ENCODE peak calls at places on chromosomes 4 and X, in seven cellular contexts. J is PC-3, I is cardiac muscle cell, A is endothelial cell of umbilical vein, N is sigmoid colon, U is endodermal cell, E is left ventricle myocardium inferior. D is an unnamed sample. For H3K4me1, the result is how much of the 10 kb centered on the place peaks cover.

GRCh38 chr4:24675723-24676122 is 91.4 kb upstream of the DHX15 start:
- DNase-seq in E (no peak), A (no peak), U (no peak), J (no peak), I (no peak), N (no peak), D (no peak)

GRCh38 chrX:66162331-66162822 is 1.7 kb upstream of the HEPH start:
- DNase-seq in U (no peak), J (no peak), E (no peak), I (no peak), A (no peak), N (no peak), D (no peak)

GRCh38 chr4:139622856-139623255 is 42.8 kb upstream of the MGST2 start:
- DNase-seq in A (no peak), U (no peak), J (no peak), E (no peak), N (no peak), I (no peak), D (peak)

GRCh38 chrX:70970482-70970999 is 39.6 kb upstream of the SLC7A3 start:
- DNase-seq in J (peak), I (peak), A (peak), E (no peak), N (no peak), U (no peak), D (no peak)

GRCh38 chr4:1154523-1155182 is 17.7 kb downstream of the SPON2 start:
- DNase-seq in A (no peak), U (no peak), N (peak), I (no peak), J (no peak), E (no peak), D (no peak)

GRCh38 chr4:83490876-83491450 is 6.1 kb upstream of the ABRAXAS1 start:
- DNase-seq in U (no peak), A (peak), I (peak), N (no peak), E (no peak), J (peak), D (peak)

GRCh38 chrX:82585868-82586267 is 922.2 kb upstream of the POU3F4 start:
- DNase-seq in N (no peak), I (no peak), J (no peak), A (no peak), E (no peak), U (no peak), D (no peak)

GRCh38 chr4:132227349-132228165 is 921.5 kb upstream of the PCDH10 start:
- DNase-seq in J (peak), N (no peak), A (peak), I (peak), U (peak), E (no peak), D (peak)

GRCh38 chr4:84673475-84674230 is 90.7 kb downstream of the CDS1 start:
- DNase-seq in U (no peak), J (peak), I (no peak), E (no peak), A (peak), N (no peak), D (no peak)

GRCh38 chr4:30836231-30836630 is 116.1 kb downstream of the PCDH7 start:
- DNase-seq in N (no peak), E (no peak), U (no peak), A (peak), J (no peak), I (no peak), D (no peak)

GRCh38 chr4:26185436-26185835 is 135.4 kb upstream of the RBPJ start:
- DNase-seq in N (no peak), E (no peak), I (no peak), U (no peak), J (peak), A (no peak), D (no peak)

GRCh38 chr4:101954351-101954750 is 163.8 kb downstream of the BANK1 start:
- DNase-seq in I (no peak), A (peak), N (no peak), U (no peak), J (no peak), E (no peak), D (no peak)

GRCh38 chr4:1045595-1046201 is 34.3 kb downstream of the FGFRL1 start:
- DNase-seq in U (peak), J (no peak), E (no peak), I (no peak), A (no peak), N (peak), D (no peak)

GRCh38 chr4:87132035-87132434 is 88.4 kb downstream of the KLHL8 start:
- DNase-seq in I (no peak), N (no peak), J (no peak), U (no peak), E (no peak), A (no peak), D (no peak)

GRCh38 chr4:42080284-42080683 is 72.2 kb downstream of the BEND4 start:
- DNase-seq in E (no peak), I (no peak), A (no peak), U (no peak), J (no peak), N (no peak), D (no peak)

GRCh38 chr4:14583331-14583730 is 418.9 kb upstream of the CPEB2 start:
- DNase-seq in N (no peak), J (peak), U (no peak), A (no peak), E (no peak), I (no peak), D (no peak)

GRCh38 chrX:104566921-104567501 is 1.0 kb downstream of the IL1RAPL2 start:
- DNase-seq in A (no peak), J (peak), N (no peak), U (peak), I (peak), E (no peak), D (no peak)

GRCh38 chr4:55326629-55327028 is 19.4 kb upstream of the SRD5A3 start:
- DNase-seq in I (no peak), A (no peak), E (no peak), U (no peak), N (no peak), J (peak), D (no peak)

GRCh38 chr4:150070464-150071170 is 7.6 kb upstream of the DCLK2 start:
- DNase-seq in U (no peak), J (no peak), E (no peak), N (no peak), A (no peak), I (no peak), D (no peak)

GRCh38 chrX:19814778-19815177 is 72.6 kb downstream of the SH3KBP1 start:
- DNase-seq in N (no peak), J (no peak), U (no peak), A (no peak), E (no peak), I (no peak), D (no peak)

GRCh38 chr4:124722069-124722468 is 9.5 kb upstream of the ANKRD50 start:
- DNase-seq in J (no peak), N (no peak), E (no peak), A (no peak), U (no peak), I (no peak), D (no peak)

GRCh38 chrX:40090050-40090804 is 7.5 kb downstream of the BCOR start:
- DNase-seq in E (peak), N (no peak), I (no peak), U (peak), J (no peak), A (peak), D (no peak)

GRCh38 chr4:181966084-181966483 is 277.1 kb upstream of the TENM3 start:
- DNase-seq in A (no peak), E (no peak), I (no peak), U (no peak), N (no peak), J (no peak), D (no peak)

GRCh38 chr4:127975121-127975770 is 10.0 kb downstream of the ABHD18 start:
- DNase-seq in J (peak), E (no peak), A (no peak), U (no peak), I (no peak), N (no peak), D (no peak)

GRCh38 chr4:2789351-2789750 is 3.5 kb upstream of the SH3BP2 start:
- DNase-seq in U (no peak), A (no peak), I (no peak), J (no peak), E (no peak), N (peak), D (no peak)

GRCh38 chr4:109559625-109559982 is 442 bp upstream of the MCUB start:
- DNase-seq in A (no peak), U (peak), E (peak), J (no peak), I (no peak), N (no peak), D (peak)

GRCh38 chr4:105896984-105897760 is 1.9 kb downstream of the NPNT start:
- DNase-seq in A (no peak), N (no peak), I (no peak), E (no peak), J (peak), U (no peak), D (no peak)

GRCh38 chr4:56229947-56230346 is 157.3 kb downstream of the AASDH start:
- DNase-seq in J (no peak), E (no peak), A (no peak), U (no peak), N (no peak), I (no peak), D (no peak)

GRCh38 chr4:62928483-62928882 is 1480.8 kb downstream of the TECRL start:
- DNase-seq in A (no peak), E (no peak), I (no peak), U (no peak), N (no peak), J (no peak), D (no peak)

GRCh38 chr4:62927574-62927973 is 1481.7 kb downstream of the TECRL start:
- DNase-seq in E (no peak), J (no peak), U (no peak), A (no peak), N (no peak), I (no peak), D (no peak)

DNA sequence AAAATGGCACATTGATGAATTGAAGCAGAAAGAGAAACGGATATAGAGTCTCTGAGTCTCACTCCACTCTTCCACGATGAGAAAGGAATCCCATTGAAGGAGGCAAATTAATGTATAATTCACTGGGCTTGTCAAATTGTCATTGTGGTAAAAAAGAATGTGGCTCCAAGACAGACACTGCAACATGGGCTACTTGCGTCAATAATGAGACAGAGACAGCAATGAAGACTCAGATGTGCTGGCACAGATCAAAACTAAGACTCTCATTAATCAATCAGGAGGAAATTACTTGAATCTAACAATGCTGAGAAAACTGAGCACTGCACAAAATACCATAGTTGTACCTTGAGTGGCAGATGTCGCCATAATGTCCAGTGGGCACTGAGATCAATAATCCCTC is 1485.5 kb downstream of the TECRL start:
- DNase-seq in J (no peak), I (no peak), U (no peak), A (no peak), E (no peak), N (no peak), D (no peak)
- H3K4me3 ChIP-seq in J (no peak), I (no peak), U (no peak), A (no peak), E (no peak), N (no peak), D (no peak)

DNA sequence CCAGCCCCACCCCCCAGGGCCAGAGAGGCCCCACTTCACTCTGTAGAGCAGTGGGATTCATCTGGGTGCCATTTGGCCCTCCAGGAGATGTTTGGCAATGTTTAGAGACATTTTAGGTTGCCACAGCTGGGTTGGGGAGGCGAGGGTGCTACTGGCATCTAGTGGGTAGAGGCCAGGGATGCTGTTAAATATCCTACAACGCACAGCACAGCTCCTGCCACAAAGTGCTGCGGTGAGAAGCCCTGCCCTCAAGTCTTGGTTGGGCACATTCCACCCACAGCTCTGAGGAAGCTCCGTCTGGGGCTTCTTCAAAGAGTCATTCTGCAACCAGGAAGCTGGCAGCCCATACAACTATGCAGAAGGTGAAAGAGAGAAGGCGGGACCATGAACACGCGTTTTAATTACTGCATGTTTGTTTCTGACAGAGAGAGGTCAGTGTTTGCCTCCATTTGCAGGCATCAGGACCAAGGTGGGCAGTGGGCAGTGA is 48.1 kb upstream of the FAM9C start:
- DNase-seq in I (no peak), N (peak), J (no peak), U (no peak), A (no peak), E (no peak), D (no peak)
- H3K4me1 ChIP-seq in I (under half), N (under half), J (under half), U (under half), A (under half), E (under half), D (under half)

DNA sequence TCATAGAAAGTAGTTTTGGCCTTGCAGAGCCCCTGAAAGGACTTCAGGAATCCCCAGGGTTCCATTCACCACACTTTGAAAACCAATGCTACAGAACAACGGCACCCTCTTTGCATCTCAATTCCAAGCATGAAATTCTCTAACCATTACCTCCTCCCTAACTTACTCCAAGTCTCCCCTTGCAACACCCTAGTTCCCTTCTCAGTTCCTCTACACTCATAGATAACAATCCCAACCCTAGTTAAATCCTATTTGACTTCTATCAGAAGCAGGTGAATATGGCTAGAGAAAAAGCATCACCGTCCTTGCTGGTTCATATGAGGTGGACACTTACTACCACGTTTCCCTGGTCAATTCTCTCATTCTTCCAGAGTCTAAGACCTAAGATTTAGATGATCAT is 2.4 kb downstream of the RCHY1 start:
- DNase-seq in E (no peak), A (no peak), U (no peak), N (no peak), J (no peak), I (no peak), D (no peak)
- H3K4me3 ChIP-seq in E (peak), A (peak), U (peak), N (no peak), J (peak), I (no peak), D (peak)

GRCh38 chr4:7293703-7294102 is 101.4 kb downstream of the SORCS2 start:
- DNase-seq in I (peak), E (no peak), N (no peak), J (no peak), A (no peak), U (no peak), D (no peak)
- H3K4me1 ChIP-seq in I (under half), E (under half), N (under half), J (under half), A (under half), U (under half), D (under half)

GRCh38 chrX:77785746-77786548 is at the start of gene ATRX:
- DNase-seq in N (peak), U (peak), I (peak), J (peak), E (peak), A (peak), D (peak)

GRCh38 chrX:77785400-77785745 is 643 bp downstream of the ATRX start:
- DNase-seq in I (peak), U (peak), A (no peak), N (no peak), J (peak), E (no peak), D (peak)

GRCh38 chrX:77793950-77794349 is 7.9 kb upstream of the ATRX start:
- DNase-seq in A (no peak), N (no peak), J (no peak), E (no peak), I (no peak), U (no peak), D (no peak)

GRCh38 chrX:77788050-77788449 is 2.0 kb upstream of the ATRX start:
- DNase-seq in E (no peak), U (no peak), J (no peak), N (no peak), I (no peak), A (peak), D (no peak)
- H3K4me3 ChIP-seq in E (peak), U (no peak), J (no peak), N (no peak), I (no peak), A (no peak), D (no peak)

GRCh38 chr4:118774321-118774720 is 61.6 kb downstream of the SEC24D start:
- DNase-seq in E (no peak), A (peak), I (no peak), N (no peak), U (no peak), J (no peak), D (no peak)
- H3K4me1 ChIP-seq in E (half or more), A (under half), I (half or more), N (under half), U (under half), J (under half), D (under half)

GRCh38 chrX:79367907-79368306 is 773 bp upstream of the ITM2A start:
- DNase-seq in I (no peak), A (no peak), E (no peak), J (no peak), N (no peak), U (no peak), D (no peak)
- H3K4me3 ChIP-seq in I (no peak), A (no peak), E (peak), J (no peak), N (no peak), U (peak), D (no peak)

GRCh38 chr4:172865103-172865502 is 303.5 kb upstream of the GALNT7 start:
- DNase-seq in U (no peak), E (no peak), I (no peak), A (no peak), N (no peak), J (no peak), D (no peak)
- H3K4me1 ChIP-seq in U (under half), E (under half), I (under half), A (under half), N (under half), J (under half), D (under half)